ENCODE peak calls at places on chromosomes 5 and 9, in nine cellular contexts. P is sigmoid colon, D is stomach, L is esophagus squamous epithelium, N is upper lobe of left lung, M is Peyer's patch, S is body of pancreas, Y is ovary, V is heart left ventricle. O is an unnamed sample.

GRCh38 chr9:109477269-109478203 is 20.6 kb downstream of the PTPN3 start:
- DNase-seq in P (no peak), D (peak), L (no peak), N (peak), M (peak), S (peak), Y (no peak), V (no peak), O (no peak)

GRCh38 chr9:93057024-93057702 is 1.3 kb upstream of the SUSD3 start:
- DNase-seq in P (no peak), D (no peak), L (no peak), N (no peak), M (no peak), S (no peak), Y (peak), V (no peak), O (no peak)

GRCh38 chr5:138900281-138900965 is 25.3 kb upstream of the LRRTM2 start:
- DNase-seq in P (no peak), D (no peak), L (no peak), N (no peak), M (no peak), S (no peak), Y (no peak), V (no peak), O (no peak)

GRCh38 chr5:125477586-125477975 is 731.1 kb upstream of the ZNF608 start:
- DNase-seq in P (no peak), D (no peak), L (no peak), N (no peak), M (no peak), S (no peak), Y (no peak), V (no peak), O (no peak)

GRCh38 chr9:131270171-131271015 is 5.9 kb downstream of the FAM78A start:
- DNase-seq in P (peak), D (peak), L (no peak), N (peak), M (peak), S (peak), Y (no peak), V (peak), O (peak)

GRCh38 chr5:7321724-7322123 is 74.2 kb upstream of the ADCY2 start:
- DNase-seq in P (no peak), D (no peak), L (no peak), N (no peak), M (no peak), S (peak), Y (no peak), V (no peak), O (no peak)

GRCh38 chr5:117434266-117434665 is 859.6 kb upstream of the SEMA6A start:
- DNase-seq in P (no peak), D (no peak), L (no peak), N (no peak), M (no peak), S (no peak), Y (no peak), V (no peak), O (no peak)

GRCh38 chr9:129070670-129071525 is 10.0 kb upstream of the DOLPP1 start:
- DNase-seq in P (no peak), D (no peak), L (no peak), N (no peak), M (no peak), S (no peak), Y (no peak), V (no peak), O (no peak)

GRCh38 chr5:97004423-97005060 is 68.7 kb downstream of the LNPEP start:
- DNase-seq in P (no peak), D (no peak), L (no peak), N (no peak), M (no peak), S (no peak), Y (no peak), V (no peak), O (no peak)

GRCh38 chr5:43065384-43066230 is 25.5 kb upstream of the ANXA2R start:
- DNase-seq in P (peak), D (peak), L (no peak), N (peak), M (peak), S (peak), Y (peak), V (peak), O (peak)

GRCh38 chr9:71630371-71630770 is 137.9 kb downstream of the CEMIP2 start:
- DNase-seq in P (no peak), D (no peak), L (no peak), N (no peak), M (no peak), S (no peak), Y (no peak), V (no peak), O (no peak)

DNA sequence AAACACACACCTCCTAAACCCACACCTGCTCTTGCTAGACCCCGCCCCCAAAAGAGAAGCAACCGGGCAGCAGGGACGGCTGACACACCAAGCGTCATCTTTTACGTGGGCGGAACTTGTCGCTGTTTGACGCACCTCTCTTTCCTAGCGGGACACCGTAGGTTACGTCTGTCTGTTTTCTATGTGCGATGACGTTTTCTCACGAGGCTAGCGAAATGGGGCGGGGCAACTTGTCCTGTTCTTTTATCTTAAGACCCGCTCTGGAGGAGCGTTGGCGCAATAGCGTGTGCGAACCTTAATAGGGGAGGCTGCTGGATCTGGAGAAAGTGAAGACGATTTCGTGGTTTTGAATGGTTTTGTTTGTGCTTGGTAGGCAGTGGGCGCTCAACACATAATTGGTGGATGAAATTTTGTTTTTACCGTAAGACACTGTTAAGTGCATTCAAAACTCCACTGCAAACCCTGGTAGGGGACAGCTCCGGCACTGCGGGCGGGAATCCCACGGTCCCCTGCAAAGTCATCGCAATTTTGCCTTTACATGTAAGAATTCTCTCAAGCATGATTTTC is 501 bp upstream of the C9orf72 start:
- DNase-seq in P (peak), D (peak), L (peak), N (peak), M (peak), S (peak), Y (peak), V (peak), O (peak)
- TF ChIP-seq POLR2A in P (peak), D (peak), L (no peak), N (peak), M (peak), S (peak), Y (peak), V (no peak), O (peak)

GRCh38 chr9:76650692-76651091 is 113.5 kb upstream of the PCA3 start:
- DNase-seq in P (no peak), D (no peak), L (no peak), N (no peak), M (no peak), S (no peak), Y (no peak), V (no peak), O (no peak)
- H3K4me3 ChIP-seq in P (no peak), D (peak), L (peak), N (no peak), M (peak), S (no peak), Y (no peak), V (no peak), O (no peak)

DNA sequence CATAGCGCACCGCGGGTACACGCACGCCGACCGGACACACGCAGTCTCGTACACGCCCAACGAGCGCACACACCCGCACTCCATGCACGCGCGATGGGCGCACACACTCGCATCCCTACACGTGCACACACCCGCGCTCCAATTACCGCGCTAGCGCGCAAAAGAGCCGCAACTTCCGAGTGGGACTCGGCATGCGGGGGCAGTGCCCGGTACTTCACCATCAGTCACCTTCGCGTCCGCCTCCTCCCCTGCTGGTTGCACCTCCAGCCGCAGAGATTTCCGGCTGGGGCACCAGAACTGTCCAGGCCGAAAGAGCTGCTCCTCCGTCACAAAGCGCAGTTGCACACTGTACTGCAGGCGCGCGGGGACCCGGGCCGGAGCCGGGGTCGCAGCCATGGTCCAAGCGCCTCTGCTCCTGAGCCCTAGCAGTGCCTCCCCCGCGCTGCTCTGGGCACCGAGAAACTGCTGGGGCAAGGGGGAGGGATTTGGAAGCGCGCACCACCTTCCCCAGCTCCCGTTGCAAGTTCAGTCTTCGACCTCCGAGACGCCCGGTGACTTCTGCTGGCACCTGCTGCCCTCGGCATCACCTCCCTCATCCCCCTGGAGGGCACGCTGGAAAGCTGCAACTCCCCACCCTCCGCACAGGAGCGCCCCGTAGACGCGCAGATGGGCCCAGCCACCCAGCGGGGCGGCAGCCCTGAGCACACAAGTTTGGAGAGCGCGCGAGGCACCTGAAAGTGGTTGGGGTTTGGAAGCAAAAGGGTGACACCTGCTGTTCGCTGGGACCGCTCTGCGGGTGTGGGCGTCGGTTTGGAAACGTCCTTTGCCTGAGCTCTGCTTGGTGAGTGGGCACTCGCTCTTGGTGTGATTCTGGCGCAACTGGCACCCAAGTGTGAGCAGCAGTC is 337.4 kb upstream of the PUM3 start:
- DNase-seq in P (no peak), D (peak), L (no peak), N (peak), M (no peak), S (peak), Y (no peak), V (no peak), O (no peak)
- TF ChIP-seq CTCF in P (no peak), D (peak), L (no peak), N (peak), M (no peak), S (peak), Y (no peak), V (peak), O (no peak)

GRCh38 chr5:176389114-176389768 is 690 bp downstream of the HIGD2A start:
- DNase-seq in P (no peak), D (no peak), L (no peak), N (no peak), M (no peak), S (no peak), Y (no peak), V (no peak), O (no peak)
- TF ChIP-seq POLR2A in P (peak), D (no peak), L (no peak), N (peak), M (peak), S (peak), Y (peak), V (peak), O (no peak)

GRCh38 chr5:53631251-53631650 is 70.8 kb downstream of the NDUFS4 start:
- DNase-seq in P (no peak), D (no peak), L (no peak), N (no peak), M (no peak), S (no peak), Y (no peak), V (no peak), O (no peak)
- H3K4me3 ChIP-seq in P (no peak), D (no peak), L (no peak), N (no peak), M (no peak), S (no peak), Y (no peak), V (no peak), O (no peak)